ENCODE peak calls at places on chromosomes 3 and 15, in four cellular contexts. K is H4, X is NCI-H1417, Q is NCI-H446 treated with DMSO at 0.1 percent for 48 hours. T is an unnamed sample.

GRCh38 chr15:79035111-79035601 is 55.4 kb downstream of the RASGRF1 start:
- DNase-seq in X (no peak), K (no peak), Q (no peak), T (peak)

GRCh38 chr15:51144021-51144532 is 49.4 kb upstream of the TNFAIP8L3 start:
- DNase-seq in Q (peak), X (no peak), K (peak), T (no peak)

GRCh38 chr3:38165722-38166387 is 518 bp downstream of the OXSR1 start:
- DNase-seq in K (no peak), X (peak), Q (no peak), T (no peak)

GRCh38 chr15:77025066-77025435 is 30.1 kb downstream of the PSTPIP1 start:
- DNase-seq in Q (no peak), X (no peak), K (no peak), T (peak)

GRCh38 chr3:111485086-111485485 is 56.9 kb upstream of the CD96 start:
- DNase-seq in X (no peak), Q (no peak), K (no peak), T (no peak)

GRCh38 chr15:70062321-70062956 is 35.3 kb downstream of the TLE3 start:
- DNase-seq in Q (peak), K (no peak), X (peak), T (no peak)

GRCh38 chr3:108388136-108389132 is 92.1 kb downstream of the HHLA2 start:
- DNase-seq in K (no peak), Q (peak), X (peak), T (no peak)

GRCh38 chr3:178231645-178232044 is 304.6 kb upstream of the KCNMB2 start:
- DNase-seq in K (no peak), Q (no peak), X (no peak), T (no peak)

GRCh38 chr15:70438776-70439175 is 324.6 kb downstream of the UACA start:
- DNase-seq in K (no peak), Q (no peak), X (no peak), T (no peak)